ENCODE peak calls at places on chromosomes 1 and 21, in eight cellular contexts. D, A, J, F, L, C, Y and G are unnamed samples.

GRCh38 chr1:109598655-109599054 is 20.8 kb downstream of the GNAT2 start:
- DNase-seq in D (no peak), A (no peak), J (no peak), F (no peak), L (no peak), C (no peak), Y (no peak), G (no peak)

GRCh38 chr1:248372394-248372793 is 3.2 kb upstream of the OR2T6 start:
- DNase-seq in D (no peak), A (no peak), J (no peak), F (no peak), L (no peak), C (no peak), Y (no peak), G (no peak)

GRCh38 chr1:205172729-205173366 is 38.7 kb downstream of the DSTYK start:
- DNase-seq in D (no peak), A (no peak), J (no peak), F (peak), L (no peak), C (peak), Y (peak), G (no peak)

GRCh38 chr1:171610385-171610784 is 11.7 kb upstream of the MYOCOS start:
- DNase-seq in D (no peak), A (no peak), J (no peak), F (no peak), L (no peak), C (no peak), Y (no peak), G (no peak)

GRCh38 chr1:212791261-212791675 is 309 bp downstream of the NSL1 start:
- DNase-seq in D (no peak), A (no peak), J (no peak), F (peak), L (no peak), C (no peak), Y (no peak), G (peak)

GRCh38 chr1:8398677-8399076 is 80.8 kb downstream of the SLC45A1 start:
- DNase-seq in D (no peak), A (no peak), J (no peak), F (no peak), L (no peak), C (peak), Y (no peak), G (no peak)

GRCh38 chr21:32083175-32083574 is 195.7 kb downstream of the MIS18A start:
- DNase-seq in D (no peak), A (no peak), J (no peak), F (no peak), L (no peak), C (no peak), Y (no peak), G (no peak)

GRCh38 chr1:1120096-1120495 is 4.2 kb upstream of the C1orf159 start:
- DNase-seq in D (no peak), A (no peak), J (peak), F (no peak), L (no peak), C (no peak), Y (no peak), G (no peak)

GRCh38 chr1:50147451-50147850 is 38.7 kb downstream of the ELAVL4 start:
- DNase-seq in D (no peak), A (no peak), J (no peak), F (no peak), L (no peak), C (no peak), Y (no peak), G (no peak)

GRCh38 chr1:183019860-183020259 is 3.4 kb upstream of the LAMC1 start:
- DNase-seq in D (no peak), A (peak), J (no peak), F (peak), L (no peak), C (no peak), Y (peak), G (no peak)

GRCh38 chr21:32209580-32209979 is 69.3 kb downstream of the MIS18A start:
- DNase-seq in D (no peak), A (no peak), J (no peak), F (no peak), L (no peak), C (no peak), Y (no peak), G (no peak)

GRCh38 chr1:29984107-29984506 is 739.3 kb downstream of the MATN1 start:
- DNase-seq in D (no peak), A (no peak), J (no peak), F (no peak), L (no peak), C (no peak), Y (no peak), G (peak)

GRCh38 chr1:25135903-25136302 is 96.4 kb downstream of the SYF2 start:
- DNase-seq in D (no peak), A (no peak), J (no peak), F (no peak), L (no peak), C (no peak), Y (no peak), G (no peak)

GRCh38 chr1:51070011-51070410 is 32.0 kb upstream of the C1orf185 start:
- DNase-seq in D (no peak), A (no peak), J (no peak), F (no peak), L (no peak), C (no peak), Y (no peak), G (no peak)

GRCh38 chr1:155989992-155990325 is 11.6 kb upstream of the ARHGEF2 start:
- DNase-seq in D (no peak), A (no peak), J (no peak), F (no peak), L (no peak), C (no peak), Y (no peak), G (no peak)

GRCh38 chr1:121417289-121417955 is 232.6 kb downstream of the SRGAP2C start:
- DNase-seq in D (no peak), A (no peak), J (no peak), F (no peak), L (no peak), C (no peak), Y (no peak), G (no peak)

GRCh38 chr1:54297596-54298283 is 97.8 kb downstream of the MRPL37 start:
- DNase-seq in D (no peak), A (no peak), J (peak), F (no peak), L (no peak), C (no peak), Y (no peak), G (no peak)

GRCh38 chr1:217562229-217562878 is 68.5 kb downstream of the GPATCH2 start:
- DNase-seq in D (no peak), A (no peak), J (no peak), F (peak), L (no peak), C (no peak), Y (peak), G (no peak)

GRCh38 chr1:50853325-50853724 is 106.7 kb downstream of the FAF1 start:
- DNase-seq in D (no peak), A (no peak), J (no peak), F (no peak), L (no peak), C (no peak), Y (peak), G (no peak)

GRCh38 chr1:33425900-33426299 is 5.0 kb downstream of the PHC2 start:
- DNase-seq in D (no peak), A (no peak), J (no peak), F (no peak), L (no peak), C (no peak), Y (no peak), G (no peak)

GRCh38 chr1:55448261-55448660 is 233.1 kb upstream of the USP24 start:
- DNase-seq in D (no peak), A (no peak), J (no peak), F (no peak), L (no peak), C (no peak), Y (no peak), G (no peak)

GRCh38 chr1:9198538-9199361 is 35.8 kb upstream of the H6PD start:
- DNase-seq in D (no peak), A (no peak), J (no peak), F (no peak), L (no peak), C (no peak), Y (no peak), G (no peak)

GRCh38 chr1:242546849-242547724 is 22.6 kb upstream of the PLD5 start:
- DNase-seq in D (no peak), A (no peak), J (no peak), F (no peak), L (no peak), C (no peak), Y (no peak), G (no peak)

DNA sequence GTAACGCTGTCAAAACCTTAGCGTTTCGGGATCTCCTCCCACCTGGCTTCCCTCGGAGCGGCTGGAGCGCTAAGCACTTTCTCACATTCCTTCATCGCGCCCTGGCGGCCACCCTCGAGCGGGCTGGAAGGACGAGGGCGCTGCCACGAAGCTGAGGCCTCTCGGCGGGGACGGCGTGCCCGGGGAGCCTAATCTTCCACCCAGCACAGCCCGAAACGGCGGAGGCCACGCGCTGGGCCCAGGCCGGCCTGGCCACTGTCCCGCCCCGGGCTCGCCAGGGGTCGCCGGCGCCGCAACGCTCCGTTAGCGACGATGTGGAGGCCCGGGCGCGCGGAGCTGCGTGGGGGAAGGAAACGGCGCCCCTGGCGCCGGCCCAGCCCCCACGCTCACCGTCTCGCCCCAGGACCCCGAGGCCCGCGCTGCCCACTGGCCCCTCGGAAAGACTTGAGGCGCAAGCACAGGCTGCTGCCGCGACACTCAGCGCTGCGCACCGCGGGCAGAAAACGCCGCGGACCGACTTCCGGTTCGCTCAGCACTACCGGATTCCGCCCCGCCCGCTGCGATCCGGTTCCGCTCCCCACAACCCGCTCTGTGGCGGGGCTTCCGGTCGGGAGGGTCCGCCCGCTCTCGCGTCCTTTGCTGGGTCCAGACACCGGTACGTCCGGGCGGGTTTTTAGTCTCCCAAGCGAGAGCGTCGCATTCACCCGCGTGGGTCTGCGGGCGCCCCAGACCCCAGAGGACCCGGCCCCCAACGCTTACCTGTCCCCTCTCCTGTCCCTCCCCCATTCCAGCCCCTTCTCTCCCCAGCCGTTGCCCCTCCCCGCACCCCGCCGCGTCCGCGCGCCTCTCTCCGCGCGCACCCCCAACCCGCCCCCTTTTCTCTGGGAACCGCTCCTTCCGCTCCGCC is at the start of gene YBEY:
- DNase-seq in D (peak), A (peak), J (peak), F (peak), L (peak), C (peak), Y (peak), G (peak)
- TF ChIP-seq POLR2A in D (no peak), A (peak), J (peak), F (peak), L (peak), C (peak), Y (peak), G (peak)

GRCh38 chr1:164624393-164624792 is 65.4 kb downstream of the PBX1 start:
- DNase-seq in D (no peak), A (no peak), J (no peak), F (no peak), L (no peak), C (no peak), Y (no peak), G (no peak)
- TF ChIP-seq POLR2A in D (no peak), A (no peak), J (no peak), F (no peak), L (no peak), C (no peak), Y (no peak), G (no peak)

DNA sequence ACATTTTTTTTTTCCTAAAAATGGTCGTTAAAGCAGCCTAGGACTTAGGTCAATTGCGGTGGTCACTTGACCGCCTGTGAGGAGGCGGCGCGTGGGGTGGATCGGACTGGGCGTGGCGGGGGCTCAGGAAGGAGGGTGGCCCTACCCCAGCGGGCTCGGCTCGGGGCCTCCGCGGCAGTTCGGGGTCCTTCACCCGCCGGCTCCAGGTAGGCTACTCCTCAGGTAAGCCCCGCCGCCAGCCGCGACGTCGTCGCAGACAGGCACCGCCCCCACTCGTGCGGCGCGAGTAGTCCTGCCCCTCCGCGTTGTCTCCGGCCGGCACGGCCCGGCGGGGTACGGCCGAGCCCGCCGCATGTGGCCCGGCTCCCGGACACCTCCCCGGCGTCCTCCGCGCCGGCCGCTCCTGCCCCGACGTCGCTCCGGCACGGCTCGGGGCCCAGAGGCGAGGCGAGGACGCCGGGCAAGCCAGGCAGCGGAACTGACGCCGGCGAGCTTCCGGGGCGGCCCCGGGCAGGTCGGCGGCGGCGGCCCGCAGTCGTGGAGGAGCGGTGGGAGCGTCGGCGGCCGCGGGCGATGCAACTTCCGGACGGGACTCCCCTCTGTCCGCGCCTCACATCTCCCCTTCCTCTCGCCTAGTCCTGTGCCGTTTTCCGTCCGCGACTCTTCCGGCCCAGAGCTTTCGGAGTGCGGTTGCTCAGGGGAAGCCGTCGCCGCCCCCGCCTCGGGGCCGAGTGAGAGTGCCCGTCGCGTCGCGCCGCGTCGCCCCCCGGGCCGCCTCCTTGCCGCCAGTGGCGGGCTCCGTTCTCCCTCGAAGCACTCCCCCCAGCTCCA is at the start of gene AGO3:
- DNase-seq in D (peak), A (peak), J (peak), F (peak), L (peak), C (peak), Y (peak), G (peak)
- TF ChIP-seq POLR2A in D (peak), A (peak), J (peak), F (peak), L (peak), C (peak), Y (peak), G (peak)

GRCh38 chr1:159921700-159922498 is 3.4 kb downstream of the TAGLN2 start:
- DNase-seq in D (no peak), A (no peak), J (peak), F (no peak), L (no peak), C (peak), Y (no peak), G (no peak)
- TF ChIP-seq POLR2A in D (no peak), A (no peak), J (no peak), F (no peak), L (no peak), C (no peak), Y (no peak), G (no peak)

GRCh38 chr1:77888071-77888428 is 374 bp upstream of the NEXN start:
- DNase-seq in D (no peak), A (no peak), J (no peak), F (no peak), L (no peak), C (no peak), Y (peak), G (no peak)

GRCh38 chr1:77889671-77890070 is 1.2 kb downstream of the NEXN start:
- DNase-seq in D (no peak), A (no peak), J (no peak), F (peak), L (no peak), C (no peak), Y (no peak), G (no peak)

GRCh38 chr1:77889240-77889637 is 815 bp downstream of the NEXN start:
- DNase-seq in D (no peak), A (no peak), J (no peak), F (peak), L (no peak), C (peak), Y (peak), G (no peak)

GRCh38 chr1:77891200-77891599 is 2.8 kb downstream of the NEXN start:
- DNase-seq in D (no peak), A (no peak), J (no peak), F (no peak), L (no peak), C (no peak), Y (no peak), G (no peak)

DNA sequence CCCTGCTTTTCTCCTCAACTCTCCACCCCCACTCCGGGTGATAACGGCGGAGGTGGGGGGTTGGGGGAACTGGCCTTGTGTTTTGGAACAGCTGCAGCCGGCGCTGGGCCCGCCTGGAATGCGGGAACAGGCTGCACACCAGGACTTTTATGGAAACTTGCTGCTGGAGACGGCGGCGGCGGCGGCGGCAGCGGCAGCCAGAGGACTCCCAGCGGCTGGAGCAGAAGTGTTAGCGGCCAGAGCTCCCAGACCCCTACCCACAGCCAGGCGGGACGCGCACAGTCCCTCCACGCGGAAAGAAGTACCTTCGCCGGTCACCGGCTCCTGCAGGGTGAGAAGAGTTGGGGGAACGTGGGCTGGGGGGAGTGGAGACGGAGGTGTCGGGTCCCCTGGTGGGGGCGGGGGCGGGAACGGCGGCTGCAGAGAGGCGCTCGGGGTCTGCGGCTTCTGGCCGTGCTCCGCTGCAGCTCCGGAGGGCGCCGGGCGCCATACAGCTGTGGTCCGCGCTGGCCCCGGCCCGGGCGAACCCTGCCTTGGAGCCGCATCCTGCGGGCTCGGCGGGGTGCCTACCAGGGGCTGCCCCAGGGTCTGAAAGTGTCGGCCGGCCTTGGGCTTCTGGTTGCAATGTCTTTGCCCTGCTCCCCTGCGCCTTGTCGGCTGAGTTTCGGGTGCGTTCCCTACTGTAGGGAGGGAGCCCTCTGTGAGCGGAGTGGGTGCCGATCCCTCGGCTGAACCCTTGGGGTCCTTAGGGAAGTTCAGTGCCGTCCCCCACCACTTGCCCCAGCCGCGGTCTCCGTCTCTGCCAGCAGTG is at the start of gene NEXN:
- DNase-seq in D (peak), A (peak), J (peak), F (peak), L (peak), C (peak), Y (peak), G (peak)
- TF ChIP-seq POLR2A in D (peak), A (no peak), J (peak), F (peak), L (peak), C (no peak), Y (peak), G (peak)

DNA sequence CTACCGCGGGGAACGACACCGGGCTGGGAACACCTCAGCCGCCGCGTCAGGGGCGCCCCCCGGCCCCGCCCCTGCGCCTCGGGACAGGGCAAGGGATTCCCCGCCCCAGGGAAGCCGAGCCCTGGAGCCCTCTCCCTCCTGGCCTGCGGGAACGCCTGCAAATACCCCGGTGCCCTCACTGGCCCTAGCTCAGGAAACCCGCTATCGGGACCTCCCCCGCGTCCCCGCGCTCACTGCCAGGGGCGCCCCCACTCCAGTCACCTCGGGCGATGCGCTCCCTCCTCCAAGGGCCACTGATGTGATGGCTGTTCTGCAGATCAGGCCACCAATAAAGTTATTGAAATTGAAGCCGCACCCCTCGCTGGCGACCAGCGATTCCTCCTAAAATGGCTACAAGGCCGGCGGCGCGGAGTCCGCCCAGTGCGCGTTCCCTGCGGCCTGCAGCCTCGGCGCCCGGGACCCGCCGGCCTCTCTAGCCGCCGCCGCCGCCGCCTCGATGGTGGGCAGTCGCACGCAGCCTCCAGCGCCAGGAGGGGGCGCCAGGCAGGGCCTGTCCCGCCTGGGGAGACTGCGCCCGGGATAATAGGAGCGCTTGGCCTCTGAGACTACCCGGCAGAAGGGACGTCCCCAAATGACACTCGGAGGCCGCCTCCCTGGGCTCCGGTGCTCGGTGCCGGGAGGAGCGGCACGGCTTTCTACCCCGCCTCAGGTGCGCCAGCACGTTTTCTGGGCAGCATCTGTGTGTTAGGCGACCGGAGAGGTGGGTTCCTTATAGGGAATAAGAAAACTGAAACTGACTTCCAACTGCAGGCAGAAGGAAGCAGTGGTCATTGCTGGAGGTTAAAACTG is at the start of gene PRKAB2:
- DNase-seq in D (peak), A (peak), J (peak), F (peak), L (peak), C (peak), Y (peak), G (peak)
- TF ChIP-seq POLR2A in D (peak), A (peak), J (peak), F (peak), L (peak), C (peak), Y (no peak), G (peak)

GRCh38 chr1:22451702-22452400 is at the start of gene ZBTB40:
- DNase-seq in D (peak), A (peak), J (peak), F (peak), L (peak), C (peak), Y (peak), G (peak)
- TF ChIP-seq POLR2A in D (peak), A (peak), J (peak), F (peak), L (no peak), C (peak), Y (peak), G (no peak)